ENCODE peak calls at places on chromosomes 4 and X, in five cellular contexts. N is OCI-LY7; R is adrenal gland; U is endodermal cell; F is CD4-positive, alpha-beta T cell. Q is an unnamed sample.

GRCh38 chrX:41352329-41352801 is 18.4 kb downstream of the DDX3X start:
- DNase-seq in R (no peak), U (peak), N (no peak), F (no peak), Q (no peak)

GRCh38 chr4:88599714-88600113 is 7.4 kb downstream of the HERC3 start:
- DNase-seq in R (no peak), U (no peak), F (no peak), N (no peak), Q (no peak)

GRCh38 chr4:41517121-41517520 is 20.8 kb upstream of the LIMCH1 start:
- DNase-seq in F (no peak), U (no peak), R (no peak), N (no peak), Q (no peak)

GRCh38 chr4:15577508-15577907 is 77.6 kb downstream of the FBXL5 start:
- DNase-seq in N (no peak), F (no peak), R (no peak), U (no peak), Q (no peak)

GRCh38 chr4:146051724-146052396 is 113.2 kb upstream of the ZNF827 start:
- DNase-seq in N (no peak), R (no peak), U (no peak), F (no peak), Q (no peak)

GRCh38 chr4:3218824-3219760 is 29.9 kb upstream of the MSANTD1 start:
- DNase-seq in F (no peak), R (no peak), N (no peak), U (no peak), Q (no peak)

GRCh38 chr4:73378887-73379286 is 25.2 kb upstream of the ALB start:
- DNase-seq in U (no peak), F (no peak), N (no peak), R (no peak), Q (no peak)

GRCh38 chr4:169663894-169664293 is 43.5 kb downstream of the CLCN3 start:
- DNase-seq in F (no peak), N (no peak), U (no peak), R (no peak), Q (no peak)

GRCh38 chrX:7147978-7148824 is at the start of gene PUDP:
- DNase-seq in F (peak), R (peak), U (peak), N (peak), Q (peak)

GRCh38 chr4:179415842-179416223 is 1973.6 kb upstream of the AGA start:
- DNase-seq in N (no peak), U (no peak), R (no peak), F (no peak), Q (peak)

DNA sequence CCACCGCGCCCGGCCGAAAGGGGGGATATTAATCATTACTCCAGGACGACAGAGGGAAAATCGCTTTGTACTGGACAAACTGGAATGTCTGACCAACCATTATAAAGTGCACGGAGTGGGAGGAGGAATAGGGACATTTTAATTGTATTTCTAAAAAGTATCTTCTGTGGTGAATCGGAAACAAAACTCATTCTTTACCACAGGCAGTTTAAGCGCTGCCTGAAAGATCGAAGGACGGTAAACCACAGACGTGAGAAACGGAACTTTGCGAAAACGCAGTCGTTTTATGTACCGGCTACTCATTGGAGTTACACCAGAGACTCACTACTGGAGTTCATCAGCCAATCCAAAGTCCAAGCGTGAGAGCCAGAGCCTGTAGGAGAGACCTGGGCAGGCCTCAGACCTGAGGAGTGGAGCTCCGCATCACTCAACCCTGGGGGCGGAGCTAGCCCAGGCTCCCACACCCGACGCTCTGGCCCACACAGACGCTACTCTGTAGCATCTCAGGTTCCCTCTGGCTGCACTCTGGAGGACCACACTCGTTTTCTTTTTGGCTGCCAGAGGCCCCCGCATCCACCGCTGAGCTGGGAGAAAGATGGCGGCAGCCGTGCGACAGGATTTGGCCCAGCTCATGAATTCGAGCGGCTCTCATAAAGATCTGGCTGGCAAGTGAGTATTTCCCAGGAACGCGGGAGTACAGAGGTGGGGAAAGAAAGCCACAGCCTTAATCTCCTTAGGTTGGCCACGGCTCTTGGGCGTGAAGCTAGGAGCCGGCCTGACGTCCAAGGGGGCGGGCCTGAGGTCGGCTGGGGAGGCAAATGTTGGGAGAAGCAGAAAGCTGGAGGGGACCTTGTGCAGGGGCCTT is at the start of gene COPS4:
- DNase-seq in U (peak), N (peak), F (peak), R (peak), Q (peak)
- TF ChIP-seq CTCF in U (peak), N (peak), F (no peak), R (peak), Q (no peak)

GRCh38 chrX:5748751-5749150 is 479.9 kb downstream of the NLGN4X start:
- DNase-seq in N (no peak), R (no peak), F (no peak), U (no peak), Q (no peak)

GRCh38 chrX:5753291-5753690 is 475.4 kb downstream of the NLGN4X start:
- DNase-seq in N (no peak), R (no peak), U (no peak), F (no peak), Q (no peak)

GRCh38 chrX:5752831-5753230 is 475.8 kb downstream of the NLGN4X start:
- DNase-seq in F (no peak), U (no peak), R (no peak), N (no peak), Q (no peak)
- TF ChIP-seq CTCF in F (no peak), U (no peak), R (no peak), N (no peak), Q (no peak)

DNA sequence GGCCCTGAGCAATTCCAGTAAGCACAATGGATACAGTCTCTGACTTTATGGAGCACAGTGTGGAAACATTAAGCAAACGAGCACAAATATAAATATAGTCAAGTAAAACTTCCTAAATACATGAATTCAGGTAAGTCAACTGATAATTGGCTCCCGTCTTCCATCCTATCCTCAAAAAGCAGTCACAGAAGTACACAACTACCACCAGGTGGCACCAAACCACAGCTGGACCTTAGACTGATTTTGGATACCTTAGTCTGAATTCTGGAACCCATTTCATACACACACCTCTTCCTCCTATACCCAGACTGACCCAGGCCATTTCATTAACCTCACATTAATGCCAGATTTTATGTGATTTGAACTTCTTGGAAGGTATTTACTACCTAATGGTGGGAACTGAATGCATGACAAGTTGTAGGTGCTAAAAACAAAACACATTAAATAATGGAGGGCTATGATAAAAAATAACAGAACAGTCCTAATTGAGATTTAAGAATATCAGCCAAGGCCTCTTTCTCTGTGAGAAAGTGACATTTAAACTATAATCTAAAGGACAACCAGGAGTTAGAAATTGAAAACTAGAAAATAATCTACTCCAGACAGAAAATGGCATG is 77.5 kb downstream of the ELF2 start:
- DNase-seq in U (peak), F (peak), R (peak), N (peak), Q (peak)
- TF ChIP-seq CTCF in U (peak), F (peak), R (peak), N (peak), Q (peak)

DNA sequence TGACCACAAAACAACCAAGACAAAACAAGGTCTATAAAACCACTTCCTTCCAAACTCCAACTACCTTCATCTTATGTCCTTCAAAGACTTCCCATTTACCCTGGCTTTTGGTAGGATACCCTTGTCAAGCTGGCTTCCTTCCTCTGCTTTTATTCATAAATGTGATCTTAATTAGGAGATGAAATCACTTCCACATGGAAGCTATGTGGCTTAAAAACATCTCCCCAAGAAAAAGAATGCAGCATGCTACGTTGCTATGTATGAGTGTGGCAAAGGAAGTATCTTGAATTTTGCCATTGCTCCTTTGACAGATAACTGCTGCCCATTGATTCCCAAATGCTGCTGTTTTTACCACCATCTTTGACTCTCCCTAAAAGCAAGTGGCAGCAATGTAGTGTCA is 46.4 kb upstream of the VEGFD start:
- DNase-seq in R (no peak), F (no peak), U (no peak), N (no peak), Q (no peak)
- TF ChIP-seq CTCF in R (no peak), F (no peak), U (no peak), N (no peak), Q (no peak)

Q was measured in nephron progenitor cell.